ENCODE peak calls at places on chromosome 18, in seven cellular contexts. O, B, R, Q, Z, W and I are unnamed samples.

GRCh38 chr18:44789704-44790103 is 109.0 kb downstream of the SETBP1 start:
- DNase-seq in W (no peak), Z (no peak), R (no peak), O (no peak), Q (no peak), B (no peak), I (peak; percentile 64)

GRCh38 chr18:63575680-63576079 is 11.5 kb upstream of the SERPINB13 start:
- DNase-seq in O (no peak), R (no peak), B (no peak), Q (no peak), Z (no peak), W (no peak), I (no peak)

GRCh38 chr18:46536215-46536874 is 120.7 kb downstream of the LOXHD1 start:
- DNase-seq in R (no peak), Q (no peak), O (no peak), B (peak; percentile 64), Z (no peak), W (no peak), I (no peak)

GRCh38 chr18:10353791-10354190 is 100.6 kb upstream of the APCDD1 start:
- DNase-seq in R (no peak), Z (no peak), W (no peak), B (no peak), Q (peak; percentile 95), O (no peak), I (no peak)

GRCh38 chr18:61606759-61607158 is 273.5 kb downstream of the CDH20 start:
- DNase-seq in O (peak; percentile 42), R (peak; percentile 65), Z (peak; percentile 72), Q (peak; percentile 93), B (peak; percentile 81), W (peak; percentile 82), I (peak; percentile 61)

GRCh38 chr18:5239447-5239846 is 42.4 kb upstream of the AKAIN1 start:
- DNase-seq in Z (no peak), W (no peak), Q (no peak), B (no peak), O (no peak), R (no peak), I (no peak)

GRCh38 chr18:68354176-68354575 is 360.7 kb downstream of the TMX3 start:
- DNase-seq in Z (no peak), W (no peak), B (no peak), O (no peak), R (no peak), Q (no peak), I (no peak)

GRCh38 chr18:51266736-51267135 is 69.3 kb upstream of the MEX3C start:
- DNase-seq in O (no peak), Q (no peak), Z (no peak), R (no peak), B (no peak), W (no peak), I (no peak)

GRCh38 chr18:8107426-8107825 is 501.8 kb upstream of the RAB12 start:
- DNase-seq in R (no peak), B (no peak), Q (no peak), W (no peak), Z (no peak), O (no peak), I (peak; percentile 24)

GRCh38 chr18:386950-387349 is 113.6 kb downstream of the COLEC12 start:
- DNase-seq in B (no peak), Z (no peak), W (no peak), O (no peak), Q (no peak), R (no peak), I (no peak)

GRCh38 chr18:43236921-43237320 is 40.4 kb downstream of the SYT4 start:
- DNase-seq in Q (no peak), R (no peak), O (no peak), B (no peak), Z (no peak), W (no peak), I (no peak)

GRCh38 chr18:22226801-22227200 is 57.4 kb downstream of the GATA6 start:
- DNase-seq in W (no peak), O (no peak), Q (peak; percentile 56), Z (no peak), R (no peak), B (no peak), I (no peak)

GRCh38 chr18:65477450-65477849 is 273.4 kb upstream of the CDH7 start:
- DNase-seq in Q (no peak), O (no peak), W (no peak), Z (no peak), B (no peak), R (no peak), I (no peak)

GRCh38 chr18:79679552-79680099 is at the start of gene CTDP1:
- DNase-seq in R (peak; percentile 94), W (peak; percentile 96), Q (peak; percentile 91), Z (peak; percentile 96), O (peak; percentile 94), B (peak; percentile 81), I (peak; percentile 92)
- TF ChIP-seq POLR2A in R (peak; percentile 27), W (peak; percentile 42), Q (no peak), Z (peak; percentile 36), O (no peak), B (no peak), I (peak; percentile 26)

GRCh38 chr18:74498712-74499629 is 2.8 kb downstream of the CNDP2 start:
- DNase-seq in Q (no peak), R (no peak), B (no peak), W (peak; percentile 31), Z (peak; percentile 59), O (peak; percentile 56), I (peak; percentile 92)
- TF ChIP-seq POLR2A in Q (no peak), R (no peak), B (no peak), W (no peak), Z (no peak), O (no peak), I (no peak)

DNA sequence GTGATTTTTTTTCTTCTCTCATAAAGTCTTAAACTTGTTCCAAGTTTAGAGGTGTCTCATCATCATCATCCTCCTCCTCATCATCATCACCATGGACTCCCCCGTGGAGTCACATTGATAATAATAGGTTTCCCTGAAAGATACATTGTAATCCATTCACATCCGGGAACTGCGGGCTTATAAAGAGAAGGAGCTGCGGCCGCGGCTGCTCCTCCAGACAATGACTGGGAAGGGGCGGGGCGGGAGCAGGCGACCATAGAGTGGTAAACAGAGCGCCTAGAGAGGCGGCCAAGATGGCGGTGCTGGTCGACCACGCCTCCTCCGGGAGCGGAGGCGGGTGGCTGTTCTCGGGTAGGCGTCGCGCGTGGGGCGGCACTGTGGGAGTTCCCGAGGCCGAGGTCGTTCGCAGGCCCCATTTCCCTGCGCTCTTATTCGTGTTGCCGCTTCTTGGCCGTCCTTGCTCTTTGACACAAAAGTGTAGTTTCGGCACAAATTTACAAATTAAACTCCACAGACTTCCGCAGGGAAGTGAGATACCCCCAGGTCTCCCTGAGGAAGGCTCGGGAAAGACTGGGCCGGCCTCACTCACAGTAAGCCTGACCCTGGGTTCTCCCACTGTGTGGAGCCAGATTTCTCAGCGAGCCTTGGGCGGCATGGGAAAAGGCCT is 1.8 kb upstream of the TCF4 start:
- DNase-seq in Z (peak; percentile 98), B (no peak), R (peak; percentile 99), Q (peak; percentile 96), W (peak; percentile 98), O (peak; percentile 96), I (peak; percentile 97)
- TF ChIP-seq POLR2A in Z (peak; percentile 15), B (no peak), R (peak; percentile 42), Q (peak; percentile 88), W (peak; percentile 57), O (peak; percentile 80), I (no peak)

DNA sequence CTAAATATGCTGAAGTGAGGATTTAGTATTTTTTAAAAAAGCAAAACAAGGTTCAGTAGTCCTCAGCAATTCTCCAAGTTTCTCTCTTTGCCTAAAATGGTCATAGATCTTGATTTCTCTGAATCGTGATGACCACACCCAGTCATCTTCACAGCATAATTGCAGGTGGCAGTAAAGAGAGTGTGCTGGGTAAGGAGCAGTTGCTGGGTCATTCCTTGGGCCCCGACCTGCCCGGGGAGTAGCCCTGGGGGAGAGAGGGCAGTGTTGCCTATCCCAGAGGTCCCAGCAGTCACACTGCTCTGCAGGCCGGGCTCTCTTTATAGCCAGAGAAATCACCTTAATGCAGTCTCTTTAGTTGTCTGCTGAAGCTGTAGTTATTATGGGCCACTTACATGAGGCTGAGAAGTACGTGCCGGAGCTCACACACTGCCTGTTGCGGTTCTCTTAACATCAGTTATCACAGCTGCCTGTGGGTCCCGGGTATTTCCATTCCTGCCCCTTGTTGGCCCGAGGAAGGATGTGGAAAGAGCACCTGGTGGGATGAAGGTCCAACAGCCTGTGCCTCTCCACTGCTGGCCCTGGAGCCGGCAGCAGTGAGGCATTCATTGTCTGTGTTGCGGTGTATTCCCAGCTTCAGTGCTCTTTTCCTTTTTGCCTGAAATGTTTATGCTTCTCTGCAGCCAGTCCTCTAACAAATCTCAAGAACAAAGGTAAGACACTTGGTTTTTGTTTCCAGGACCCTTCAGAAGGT is 230.1 kb downstream of the ALPK2 start:
- DNase-seq in Z (no peak), B (no peak), O (no peak), R (no peak), W (no peak), Q (no peak), I (no peak)
- TF ChIP-seq POLR2A in Z (no peak), B (no peak), O (no peak), R (no peak), W (no peak), Q (no peak), I (no peak)

GRCh38 chr18:26656944-26657536 is 108.7 kb upstream of the KCTD1 start:
- DNase-seq in W (peak; percentile 78), B (no peak), R (peak; percentile 88), O (peak; percentile 68), Q (peak; percentile 36), Z (peak; percentile 84), I (peak; percentile 79)
- TF ChIP-seq POLR2A in W (peak; percentile 77), B (no peak), R (no peak), O (peak; percentile 80), Q (no peak), Z (no peak), I (peak; percentile 86)

GRCh38 chr18:77127769-77128671 is 4.6 kb downstream of the MBP start:
- DNase-seq in W (no peak), Q (peak; percentile 89), O (peak; percentile 58), B (no peak), Z (peak; percentile 73), R (no peak), I (peak; percentile 40)

GRCh38 chr18:77119851-77120491 is 12.6 kb downstream of the MBP start:
- DNase-seq in R (no peak), Q (no peak), O (no peak), Z (peak; percentile 48), B (no peak), W (no peak), I (no peak)

GRCh38 chr18:77129150-77129551 is 3.4 kb downstream of the MBP start:
- DNase-seq in B (no peak), Z (peak; percentile 84), R (no peak), W (no peak), Q (peak; percentile 68), O (no peak), I (peak; percentile 52)

GRCh38 chr18:77123313-77124231 is 9.0 kb downstream of the MBP start:
- DNase-seq in R (no peak), O (no peak), B (no peak), W (no peak), Z (no peak), Q (no peak), I (no peak)

GRCh38 chr18:77124452-77124922 is 8.1 kb downstream of the MBP start:
- DNase-seq in W (no peak), R (no peak), B (no peak), O (no peak), Z (peak; percentile 63), Q (no peak), I (no peak)
- TF ChIP-seq POLR2A in W (no peak), R (no peak), B (no peak), O (no peak), Z (no peak), Q (no peak), I (no peak)

GRCh38 chr18:34659579-34660517 is 50.2 kb upstream of the DTNA start:
- DNase-seq in Z (peak; percentile 94), W (peak; percentile 97), O (peak; percentile 87), R (peak; percentile 84), B (peak; percentile 56), Q (peak; percentile 97), I (peak; percentile 96)
- TF ChIP-seq POLR2A in Z (no peak), W (no peak), O (no peak), R (no peak), B (no peak), Q (no peak), I (no peak)